ENCODE peak calls at places on chromosomes 4 and X, in six cellular contexts. P is amniotic epithelial cell, C is T follicular helper cell, A is myocyte, T is T-helper 9 cell, D is endothelial cell. O is an unnamed sample.

GRCh38 chr4:16450724-16451123 is 224.5 kb upstream of the TAPT1 start:
- DNase-seq in P (no peak), C (no peak), A (no peak), T (no peak), D (no peak), O (no peak)

GRCh38 chr4:41363384-41363981 is 106.8 kb downstream of the UCHL1 start:
- DNase-seq in P (peak; percentile 37), C (no peak), A (no peak), T (no peak), D (no peak), O (peak; percentile 39)

GRCh38 chrX:124028177-124028576 is 66.7 kb downstream of the STAG2 start:
- DNase-seq in P (peak; percentile 31), C (no peak), A (no peak), T (no peak), D (no peak), O (no peak)

GRCh38 chr4:76950846-76951321 is 1.3 kb downstream of the SEPTIN11 start:
- DNase-seq in P (peak; percentile 42), C (no peak), A (peak; percentile 48), T (no peak), D (peak; percentile 12), O (no peak)

GRCh38 chrX:152024710-152025109 is 50.2 kb upstream of the GABRE start:
- DNase-seq in P (no peak), C (no peak), A (no peak), T (no peak), D (no peak), O (no peak)

GRCh38 chrX:73922856-73923429 is 359.9 kb downstream of the CHIC1 start:
- DNase-seq in P (peak; percentile 69), C (no peak), A (no peak), T (no peak), D (no peak), O (no peak)

GRCh38 chrX:83077606-83078005 is 430.5 kb upstream of the POU3F4 start:
- DNase-seq in P (no peak), C (no peak), A (peak; percentile 6), T (no peak), D (no peak), O (no peak)

GRCh38 chrX:110432831-110433230 is 74.2 kb downstream of the RTL9 start:
- DNase-seq in P (no peak), C (no peak), A (peak; percentile 51), T (no peak), D (no peak), O (no peak)

GRCh38 chrX:100647095-100647494 is 3.1 kb downstream of the SRPX2 start:
- DNase-seq in P (peak; percentile 72), C (no peak), A (peak; percentile 93), T (no peak), D (no peak), O (no peak)

GRCh38 chr4:25861951-25862410 is 807 bp downstream of the SEL1L3 start:
- DNase-seq in P (peak; percentile 19), C (peak; percentile 7), A (no peak), T (no peak), D (peak; percentile 29), O (peak; percentile 89)

GRCh38 chrX:17737707-17738001 is 361 bp downstream of the SCML1 start:
- DNase-seq in P (no peak), C (no peak), A (no peak), T (peak; percentile 20), D (no peak), O (no peak)

GRCh38 chr4:84792366-84793301 is 173.9 kb downstream of the WDFY3 start:
- DNase-seq in P (peak; percentile 58), C (no peak), A (peak; percentile 31), T (no peak), D (no peak), O (no peak)

GRCh38 chrX:57821703-57822375 is 88.4 kb downstream of the ZXDA start:
- DNase-seq in P (peak; percentile 30), C (peak; percentile 21), A (peak; percentile 72), T (peak; percentile 11), D (peak; percentile 18), O (no peak)

GRCh38 chr4:66266035-66266434 is 595.7 kb upstream of the EPHA5 start:
- DNase-seq in P (no peak), C (no peak), A (peak; percentile 20), T (no peak), D (no peak), O (no peak)

GRCh38 chrX:16610121-16610565 is 39.8 kb upstream of the S100G start:
- DNase-seq in P (peak; percentile 10), C (no peak), A (no peak), T (no peak), D (no peak), O (no peak)

GRCh38 chr4:6343950-6344408 is 74.3 kb downstream of the WFS1 start:
- DNase-seq in P (peak; percentile 69), C (no peak), A (peak; percentile 34), T (no peak), D (no peak), O (no peak)

GRCh38 chrX:120137439-120137838 is 21.0 kb upstream of the RHOXF2 start:
- DNase-seq in P (no peak), C (no peak), A (no peak), T (no peak), D (no peak), O (no peak)

GRCh38 chr4:101155368-101155767 is 192.0 kb downstream of the PPP3CA start:
- DNase-seq in P (no peak), C (no peak), A (peak; percentile 10), T (no peak), D (no peak), O (no peak)

GRCh38 chrX:33817266-33817665 is 314.8 kb downstream of the FAM47A start:
- DNase-seq in P (no peak), C (no peak), A (no peak), T (no peak), D (no peak), O (no peak)

GRCh38 chrX:155745792-155746191 is 133.0 kb upstream of the TMLHE start:
- DNase-seq in P (no peak), C (no peak), A (peak; percentile 21), T (no peak), D (no peak), O (peak; percentile 33)

GRCh38 chr4:16783119-16783518 is 115.3 kb downstream of the LDB2 start:
- DNase-seq in P (no peak), C (no peak), A (no peak), T (no peak), D (no peak), O (no peak)

GRCh38 chrX:54530358-54530900 is 410 bp downstream of the GNL3L start:
- DNase-seq in P (no peak), C (no peak), A (no peak), T (no peak), D (no peak), O (no peak)

GRCh38 chrX:119672252-119672825 is 20.6 kb downstream of the SEPTIN6 start:
- DNase-seq in P (peak; percentile 40), C (no peak), A (no peak), T (no peak), D (no peak), O (no peak)

GRCh38 chr4:84498203-84499026 is 677 bp downstream of the NKX6-1 start:
- DNase-seq in P (no peak), C (no peak), A (peak; percentile 38), T (no peak), D (no peak), O (peak; percentile 88)

GRCh38 chr4:140084426-140084825 is 69.6 kb downstream of the MAML3 start:
- DNase-seq in P (no peak), C (no peak), A (no peak), T (no peak), D (no peak), O (no peak)

GRCh38 chr4:73704314-73705055 is 35.9 kb upstream of the CXCL8 start:
- DNase-seq in P (peak; percentile 100), C (no peak), A (peak; percentile 94), T (no peak), D (no peak), O (peak; percentile 88)

GRCh38 chrX:56787734-56788152 is 58.7 kb downstream of the NBDY start:
- DNase-seq in P (no peak), C (no peak), A (no peak), T (no peak), D (no peak), O (peak; percentile 14)

O was measured in upper lobe of left lung.